ENCODE peak calls at places on chromosomes 16 and 17, in ten cellular contexts. M is epithelial cell of esophagus; S is left lung; H is CD8-positive, alpha-beta memory T cell; T is lower leg skin; K is colonic mucosa; J is right atrium auricular region; W is HepG2; Q is A549; B is astrocyte of the cerebellum. O is an unnamed sample.

GRCh38 chr16:29873319-29873718 is 10.3 kb upstream of the CDIPT start:
- DNase-seq in M (no peak), S (no peak), H (no peak), T (no peak), K (no peak), J (no peak), W (no peak), Q (no peak), B (no peak), O (no peak)

GRCh38 chr17:46995841-46996571 is 17.0 kb upstream of the RPRML start:
- DNase-seq in M (peak; percentile 64), S (no peak), H (no peak), T (no peak), K (no peak), J (no peak), W (no peak), Q (no peak), B (no peak), O (no peak)

GRCh38 chr16:70258065-70258464 is 6.3 kb upstream of the EXOSC6 start:
- DNase-seq in M (no peak), S (no peak), H (no peak), T (no peak), K (no peak), J (peak; percentile 52), W (no peak), Q (no peak), B (no peak), O (no peak)

GRCh38 chr16:50932348-50932916 is 190.5 kb downstream of the CYLD start:
- DNase-seq in M (peak; percentile 16), S (no peak), H (no peak), T (no peak), K (no peak), J (no peak), W (no peak), Q (no peak), B (no peak), O (no peak)

GRCh38 chr17:17666111-17666714 is 15.0 kb upstream of the RAI1 start:
- DNase-seq in M (peak; percentile 90), S (no peak), H (no peak), T (no peak), K (peak; percentile 54), J (no peak), W (peak; percentile 56), Q (no peak), B (no peak), O (no peak)

GRCh38 chr17:74863420-74864296 is 4.0 kb upstream of the GRIN2C start:
- DNase-seq in M (no peak), S (no peak), H (no peak), T (no peak), K (no peak), J (no peak), W (no peak), Q (no peak), B (no peak), O (no peak)

GRCh38 chr16:57627184-57627871 is 1.1 kb upstream of the ADGRG1 start:
- DNase-seq in M (peak; percentile 75), S (no peak), H (no peak), T (no peak), K (no peak), J (no peak), W (peak; percentile 42), Q (peak; percentile 64), B (peak; percentile 71), O (no peak)

GRCh38 chr16:52439171-52439701 is 107.7 kb downstream of the TOX3 start:
- DNase-seq in M (no peak), S (no peak), H (no peak), T (no peak), K (no peak), J (no peak), W (no peak), Q (no peak), B (no peak), O (peak; percentile 12)

GRCh38 chr17:49581645-49581992 is 5.9 kb downstream of the NXPH3 start:
- DNase-seq in M (no peak), S (no peak), H (no peak), T (no peak), K (no peak), J (no peak), W (no peak), Q (no peak), B (no peak), O (no peak)

GRCh38 chr17:68511254-68511670 is 968 bp upstream of the PRKAR1A start:
- DNase-seq in M (no peak), S (peak; percentile 73), H (no peak), T (peak; percentile 27), K (peak; percentile 62), J (peak; percentile 69), W (no peak), Q (peak; percentile 58), B (no peak), O (no peak)

GRCh38 chr16:10838611-10839270 is 20.1 kb upstream of the TVP23A start:
- DNase-seq in M (peak; percentile 26), S (no peak), H (no peak), T (no peak), K (no peak), J (no peak), W (no peak), Q (no peak), B (no peak), O (no peak)

GRCh38 chr17:59754547-59754946 is 47.1 kb downstream of the VMP1 start:
- DNase-seq in M (peak; percentile 92), S (no peak), H (no peak), T (no peak), K (no peak), J (no peak), W (peak; percentile 95), Q (peak; percentile 86), B (peak; percentile 95), O (no peak)

GRCh38 chr16:56048425-56049100 is 142.7 kb upstream of the GNAO1 start:
- DNase-seq in M (no peak), S (no peak), H (no peak), T (no peak), K (no peak), J (no peak), W (no peak), Q (no peak), B (no peak), O (no peak)

GRCh38 chr17:31449746-31450145 is 58.3 kb downstream of the RAB11FIP4 start:
- DNase-seq in M (no peak), S (no peak), H (no peak), T (no peak), K (no peak), J (no peak), W (no peak), Q (no peak), B (no peak), O (no peak)

GRCh38 chr16:27319257-27319965 is 5.6 kb downstream of the IL4R start:
- DNase-seq in M (no peak), S (no peak), H (no peak), T (no peak), K (peak; percentile 38), J (no peak), W (no peak), Q (no peak), B (no peak), O (no peak)

GRCh38 chr17:20952183-20952582 is 90.6 kb downstream of the USP22 start:
- DNase-seq in M (peak; percentile 55), S (no peak), H (no peak), T (no peak), K (peak; percentile 51), J (no peak), W (no peak), Q (no peak), B (no peak), O (no peak)

DNA sequence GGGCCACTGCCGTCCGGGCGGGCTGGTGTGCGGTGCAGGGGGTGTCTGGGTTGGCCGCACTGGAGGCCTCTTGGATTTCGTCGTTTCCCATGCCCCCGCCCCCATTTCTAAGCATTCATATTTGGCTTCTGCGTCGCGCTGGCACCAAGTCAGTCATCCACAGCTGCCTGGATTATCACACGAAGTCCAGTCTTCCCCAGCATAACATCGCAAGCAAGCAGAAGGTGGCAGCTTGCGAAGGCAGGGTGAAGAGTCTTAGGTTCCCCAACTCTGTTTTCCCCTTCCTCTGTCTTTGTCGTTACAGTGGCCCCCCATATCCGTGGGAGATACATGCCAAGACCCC is 43.5 kb downstream of the ELAC2 start:
- DNase-seq in M (no peak), S (no peak), H (no peak), T (no peak), K (no peak), J (no peak), W (no peak), Q (no peak), B (no peak), O (no peak)
- H3K4me3 ChIP-seq in M (no peak overlapping the region), S (no peak overlapping the region), H (no peak overlapping the region), T (no peak overlapping the region), K (no peak overlapping the region), J (peak overlapping the region; percentile 28), W (no peak overlapping the region), Q (no peak overlapping the region), B (peak overlapping the region; percentile 38), O (no peak overlapping the region)

GRCh38 chr17:78524870-78525510 is 52.2 kb downstream of the DNAH17 start:
- DNase-seq in M (no peak), S (no peak), H (no peak), T (no peak), K (no peak), J (no peak), W (no peak), Q (no peak), B (no peak), O (no peak)
- H3K4me3 ChIP-seq in M (no peak overlapping the region), S (no peak overlapping the region), H (no peak overlapping the region), T (no peak overlapping the region), K (no peak overlapping the region), J (no peak overlapping the region), W (no peak overlapping the region), Q (no peak overlapping the region), B (no peak overlapping the region), O (no peak overlapping the region)

GRCh38 chr16:2842340-2843000 is 12.4 kb downstream of the ZG16B start:
- DNase-seq in M (no peak), S (peak; percentile 51), H (peak; percentile 52), T (no peak), K (peak; percentile 53), J (no peak), W (no peak), Q (no peak), B (no peak), O (peak; percentile 86)
- H3K4me3 ChIP-seq in M (no peak overlapping the region), S (no peak overlapping the region), H (peak overlapping the region; percentile 52), T (no peak overlapping the region), K (no peak overlapping the region), J (no peak overlapping the region), W (no peak overlapping the region), Q (no peak overlapping the region), B (no peak overlapping the region), O (peak overlapping the region; percentile 54)

DNA sequence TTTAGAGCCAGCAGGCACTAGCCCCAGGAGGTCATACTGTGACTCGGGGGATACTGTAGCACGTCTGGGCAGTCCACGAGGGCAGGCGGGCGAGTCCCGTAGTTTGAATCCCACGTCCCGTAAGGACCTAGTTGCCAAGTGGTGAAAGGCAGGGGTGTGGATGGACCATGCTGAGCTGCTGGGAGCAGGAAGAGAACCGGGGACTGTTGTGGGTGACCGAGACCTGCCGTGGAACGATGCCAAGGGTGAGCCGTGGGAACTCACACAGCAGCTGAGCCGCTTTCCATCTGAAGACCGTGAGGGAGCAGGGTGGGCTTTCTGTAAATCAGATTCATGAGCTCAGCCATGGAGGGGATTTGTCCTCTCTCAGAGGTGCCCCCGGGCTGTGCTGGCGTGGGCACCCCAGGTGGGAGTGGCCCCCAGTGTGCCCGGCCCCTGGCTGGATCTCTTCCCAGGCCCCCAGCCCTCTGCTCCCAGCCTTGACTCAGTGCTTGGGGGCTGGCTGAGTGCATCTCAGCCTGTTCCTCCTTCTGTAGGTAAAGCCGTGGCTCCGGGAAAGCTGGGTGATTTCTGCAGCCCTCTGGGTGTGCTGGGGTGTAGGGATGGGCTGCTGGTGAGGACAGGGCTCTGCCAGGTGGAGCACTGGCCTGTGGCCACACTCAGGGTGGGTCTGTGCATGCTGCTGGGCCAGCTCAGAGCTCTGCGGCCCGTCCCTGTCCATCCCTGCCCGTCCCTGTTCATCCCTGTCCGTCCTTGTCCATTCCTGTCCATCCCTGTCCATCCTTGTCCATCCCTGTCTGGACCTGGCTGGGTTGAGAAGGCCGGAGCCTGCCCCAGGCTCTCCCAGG is 13.6 kb downstream of the ASPSCR1 start:
- DNase-seq in M (no peak), S (no peak), H (no peak), T (no peak), K (no peak), J (no peak), W (no peak), Q (no peak), B (no peak), O (peak; percentile 18)
- H3K4me3 ChIP-seq in M (no peak overlapping the region), S (no peak overlapping the region), H (no peak overlapping the region), T (no peak overlapping the region), K (no peak overlapping the region), J (no peak overlapping the region), W (peak overlapping the region; percentile 29), Q (no peak overlapping the region), B (no peak overlapping the region), O (no peak overlapping the region)

O was measured in BE2C.